ENCODE peak calls at places on chromosomes 6 and 20, in nine cellular contexts. U, G, X, A, N, D, W, M and T are unnamed samples.

GRCh38 chr6:95574811-95575210 is 2.5 kb upstream of the MANEA start:
- DNase-seq in U (no peak), G (no peak), X (peak), A (no peak), N (peak), D (peak), W (no peak), M (no peak), T (no peak)

GRCh38 chr6:30154709-30155521 is 6.1 kb downstream of the TRIM10 start:
- DNase-seq in U (no peak), G (no peak), X (peak), A (no peak), N (peak), D (peak), W (peak), M (peak), T (no peak)

GRCh38 chr20:53579581-53580375 is 13.9 kb downstream of the ZNF217 start:
- DNase-seq in U (no peak), G (peak), X (peak), A (no peak), N (peak), D (peak), W (peak), M (no peak), T (peak)

GRCh38 chr6:56838965-56839364 is 115.9 kb upstream of the BEND6 start:
- DNase-seq in U (no peak), G (no peak), X (no peak), A (no peak), N (no peak), D (no peak), W (no peak), M (no peak), T (no peak)

GRCh38 chr6:116073765-116074450 is 13.2 kb upstream of the FRK start:
- DNase-seq in U (no peak), G (no peak), X (peak), A (no peak), N (peak), D (no peak), W (no peak), M (peak), T (no peak)

GRCh38 chr6:87029711-87030314 is 65.1 kb downstream of the CGA start:
- DNase-seq in U (no peak), G (no peak), X (peak), A (no peak), N (peak), D (peak), W (no peak), M (peak), T (peak)

GRCh38 chr20:32079655-32080109 is 27.6 kb downstream of the HCK start:
- DNase-seq in U (no peak), G (no peak), X (no peak), A (no peak), N (no peak), D (no peak), W (no peak), M (no peak), T (no peak)

GRCh38 chr6:15736023-15736696 is 73.3 kb upstream of the DTNBP1 start:
- DNase-seq in U (no peak), G (no peak), X (no peak), A (no peak), N (no peak), D (no peak), W (no peak), M (no peak), T (no peak)

GRCh38 chr6:86526238-86526637 is 411.1 kb upstream of the HTR1E start:
- DNase-seq in U (no peak), G (no peak), X (no peak), A (no peak), N (peak), D (no peak), W (no peak), M (no peak), T (no peak)

GRCh38 chr6:49841424-49841823 is 24.9 kb downstream of the CRISP1 start:
- DNase-seq in U (no peak), G (no peak), X (no peak), A (no peak), N (no peak), D (no peak), W (no peak), M (no peak), T (no peak)

GRCh38 chr6:18101873-18102272 is 20.6 kb downstream of the NHLRC1 start:
- DNase-seq in U (no peak), G (no peak), X (no peak), A (no peak), N (no peak), D (no peak), W (no peak), M (no peak), T (no peak)

GRCh38 chr6:3163248-3163594 is 5.9 kb upstream of the TUBB2A start:
- DNase-seq in U (no peak), G (peak), X (no peak), A (no peak), N (no peak), D (no peak), W (no peak), M (no peak), T (no peak)

DNA sequence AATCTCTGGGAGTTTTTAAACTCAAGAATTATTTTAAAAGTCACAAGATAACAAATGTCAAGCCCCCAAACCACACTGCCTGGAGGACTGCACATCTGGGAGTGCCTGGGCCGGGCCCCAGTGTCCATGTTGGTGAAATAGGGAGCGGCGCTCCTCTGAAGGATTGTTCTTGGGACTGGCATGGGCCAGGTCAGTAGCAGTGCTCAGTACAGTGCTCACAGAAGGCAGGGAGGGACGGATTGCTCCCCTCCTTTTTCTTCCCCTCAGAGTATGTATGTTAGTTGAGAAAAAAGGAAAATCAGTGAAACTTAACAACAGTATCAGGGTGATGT is 11.0 kb downstream of the STX16 start:
- DNase-seq in U (no peak), G (no peak), X (no peak), A (no peak), N (no peak), D (no peak), W (no peak), M (no peak), T (no peak)
- H3K4me3 ChIP-seq in U (no peak), G (no peak), X (no peak), A (peak), N (no peak), D (no peak), W (no peak), M (no peak), T (peak)

GRCh38 chr20:13783528-13783927 is 1.2 kb downstream of the ESF1 start:
- DNase-seq in U (no peak), G (peak), X (no peak), A (no peak), N (no peak), D (no peak), W (no peak), M (no peak), T (no peak)
- H3K4me3 ChIP-seq in U (peak), G (peak), X (peak), A (no peak), N (peak), D (peak), W (no peak), M (peak), T (peak)

GRCh38 chr6:27795697-27796494 is 116.3 kb downstream of the OR2B2 start:
- DNase-seq in U (no peak), G (no peak), X (peak), A (peak), N (peak), D (peak), W (no peak), M (peak), T (peak)
- H3K4me3 ChIP-seq in U (no peak), G (no peak), X (no peak), A (no peak), N (no peak), D (no peak), W (no peak), M (no peak), T (no peak)

GRCh38 chr6:36743538-36744441 is 46.2 kb downstream of the RAB44 start:
- DNase-seq in U (no peak), G (no peak), X (no peak), A (no peak), N (peak), D (no peak), W (peak), M (no peak), T (peak)
- H3K4me3 ChIP-seq in U (no peak), G (no peak), X (no peak), A (no peak), N (no peak), D (no peak), W (no peak), M (no peak), T (no peak)

DNA sequence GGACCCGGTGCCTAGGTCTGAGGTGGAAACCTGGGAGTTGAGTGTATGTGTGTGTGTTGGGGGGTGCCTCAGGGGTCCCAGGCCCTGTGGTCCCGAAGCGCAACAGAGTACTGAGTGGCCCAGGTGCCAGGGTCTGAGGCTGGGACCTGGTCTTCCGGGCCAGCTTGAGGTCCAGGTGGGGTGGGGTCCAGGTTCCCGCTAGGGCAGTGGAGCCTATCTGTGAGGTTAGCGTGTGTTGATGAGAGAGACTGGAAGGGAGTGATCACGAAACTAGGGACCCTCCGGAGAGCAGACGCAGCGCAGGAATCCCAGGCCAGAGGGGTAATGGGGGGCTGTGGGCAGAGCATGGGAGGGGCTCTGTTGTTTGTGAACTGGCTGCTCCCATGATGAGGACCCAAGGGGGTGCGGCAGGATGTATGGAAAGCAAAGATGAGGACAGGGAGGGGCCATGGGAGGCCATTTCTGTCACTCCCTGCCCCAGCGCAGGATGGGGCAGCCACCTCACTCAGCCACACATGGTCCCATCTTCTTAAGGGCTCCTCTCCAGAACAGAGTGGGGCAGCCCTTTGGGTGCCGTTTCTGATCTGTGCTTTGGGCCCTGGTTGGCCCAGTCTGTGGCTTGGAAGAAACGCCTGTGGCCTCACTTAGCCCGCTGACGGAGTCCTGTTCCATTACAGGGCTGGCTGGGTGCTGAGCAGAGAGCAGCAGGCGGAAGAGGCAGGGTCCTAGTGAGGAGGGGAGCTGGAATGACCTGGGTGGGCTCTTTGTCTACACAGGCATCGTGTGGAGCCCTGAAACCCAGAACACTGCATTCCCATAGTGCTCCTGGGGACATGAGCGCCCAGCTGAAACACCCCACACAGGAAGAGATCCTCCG is 872 bp downstream of the HSPA12B start:
- DNase-seq in U (peak), G (no peak), X (no peak), A (peak), N (no peak), D (no peak), W (no peak), M (no peak), T (no peak)
- H3K4me3 ChIP-seq in U (peak), G (peak), X (no peak), A (no peak), N (no peak), D (no peak), W (no peak), M (peak), T (no peak)

GRCh38 chr20:21956591-21956990 is 251.1 kb downstream of the PAX1 start:
- DNase-seq in U (no peak), G (no peak), X (no peak), A (no peak), N (no peak), D (no peak), W (no peak), M (no peak), T (no peak)
- H3K4me3 ChIP-seq in U (no peak), G (no peak), X (no peak), A (no peak), N (no peak), D (no peak), W (no peak), M (no peak), T (no peak)

GRCh38 chr6:5099537-5099936 is 14.4 kb downstream of the PPP1R3G start:
- DNase-seq in U (no peak), G (no peak), X (no peak), A (no peak), N (no peak), D (no peak), W (no peak), M (no peak), T (no peak)

GRCh38 chr6:5095236-5095635 is 10.1 kb downstream of the PPP1R3G start:
- DNase-seq in U (no peak), G (no peak), X (peak), A (no peak), N (no peak), D (no peak), W (no peak), M (no peak), T (no peak)

GRCh38 chr6:5094327-5094726 is 9.2 kb downstream of the PPP1R3G start:
- DNase-seq in U (no peak), G (no peak), X (peak), A (no peak), N (no peak), D (peak), W (no peak), M (peak), T (no peak)

GRCh38 chr6:5098501-5099270 is 13.5 kb downstream of the PPP1R3G start:
- DNase-seq in U (no peak), G (no peak), X (no peak), A (no peak), N (no peak), D (no peak), W (no peak), M (no peak), T (no peak)

DNA sequence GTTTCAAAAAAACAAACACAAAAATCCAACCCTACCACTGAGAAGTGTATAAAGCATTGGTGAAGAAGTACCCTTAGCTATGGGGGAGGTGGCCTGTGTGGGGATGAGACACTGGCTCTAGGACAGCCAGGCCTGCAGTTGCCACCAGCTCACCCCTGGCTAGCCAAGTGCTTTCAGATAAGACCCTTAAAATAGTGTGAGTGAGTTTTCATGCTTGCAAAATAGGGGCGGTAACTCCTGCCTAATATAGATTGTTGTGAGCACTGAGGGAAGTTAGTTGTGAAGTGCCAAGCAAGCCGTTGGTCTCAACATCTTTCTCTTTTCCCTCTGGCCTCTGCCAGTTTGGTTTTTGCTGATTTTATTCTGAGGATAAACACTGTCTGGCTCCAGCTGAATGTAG is 11.3 kb downstream of the PPP1R3G start:
- DNase-seq in U (peak), G (no peak), X (no peak), A (no peak), N (no peak), D (no peak), W (no peak), M (no peak), T (no peak)
- H3K4me3 ChIP-seq in U (no peak), G (no peak), X (no peak), A (no peak), N (no peak), D (no peak), W (no peak), M (no peak), T (no peak)